ENCODE peak calls at places on chromosomes 3 and 15, in four cellular contexts. F, J, D and L are unnamed samples.

GRCh38 chr3:59334585-59334984 is 284.8 kb upstream of the CFAP20DC start:
- DNase-seq in D (peak), J (no peak), F (no peak), L (no peak)

GRCh38 chr3:125967156-125967555 is 1.8 kb upstream of the ROPN1B start:
- DNase-seq in F (no peak), D (no peak), J (peak), L (peak)

GRCh38 chr15:67379530-67379929 is 124.9 kb downstream of the IQCH start:
- DNase-seq in F (no peak), J (no peak), D (no peak), L (no peak)

GRCh38 chr3:197241173-197241572 is 57.2 kb downstream of the DLG1 start:
- DNase-seq in F (no peak), D (no peak), J (no peak), L (no peak)

GRCh38 chr3:80190051-80190450 is 422.3 kb upstream of the ROBO1 start:
- DNase-seq in D (peak), J (no peak), F (no peak), L (no peak)

GRCh38 chr3:31399270-31399669 is 133.5 kb upstream of the STT3B start:
- DNase-seq in F (no peak), J (no peak), D (no peak), L (no peak)

GRCh38 chr3:179418610-179419009 is 32.7 kb downstream of the GNB4 start:
- DNase-seq in J (no peak), D (no peak), F (no peak), L (no peak)

GRCh38 chr3:73786346-73786807 is 161.6 kb upstream of the PDZRN3 start:
- DNase-seq in J (no peak), D (peak), F (no peak), L (no peak)

GRCh38 chr3:83514130-83514914 is 1444.5 kb upstream of the CADM2 start:
- DNase-seq in J (no peak), D (no peak), F (no peak), L (no peak)

GRCh38 chr15:59549339-59549807 is 62.2 kb upstream of the GCNT3 start:
- DNase-seq in D (no peak), J (no peak), F (no peak), L (no peak)

GRCh38 chr3:46812237-46812791 is 50.9 kb downstream of the MYL3 start:
- DNase-seq in F (peak), D (peak), J (peak), L (peak)

GRCh38 chr15:69200773-69201745 is 40.6 kb downstream of the GLCE start:
- DNase-seq in F (no peak), J (no peak), D (no peak), L (peak)

GRCh38 chr15:98727115-98728040 is 79.0 kb downstream of the IGF1R start:
- DNase-seq in D (peak), J (no peak), F (no peak), L (no peak)

GRCh38 chr15:81225161-81225671 is 28.5 kb downstream of the IL16 start:
- DNase-seq in J (no peak), F (no peak), D (peak), L (no peak)

GRCh38 chr3:140724856-140725812 is 47.3 kb downstream of the TRIM42 start:
- DNase-seq in J (no peak), D (no peak), F (no peak), L (no peak)

GRCh38 chr3:65196663-65197062 is 508.9 kb upstream of the ADAMTS9 start:
- DNase-seq in D (no peak), J (no peak), F (no peak), L (no peak)